ENCODE peak calls at places on chromosome 11, in five cellular contexts. W is Calu3, Z is fibroblast of villous mesenchyme, M is cardiac fibroblast, U is endothelial cell. H is an unnamed sample.

GRCh38 chr11:68810164-68810563 is 31.6 kb downstream of the CPT1A start:
- DNase-seq in W (no peak), Z (no peak), M (peak; percentile 18), U (no peak), H (no peak)

GRCh38 chr11:73311394-73311869 is 3.4 kb downstream of the ARHGEF17 start:
- DNase-seq in W (no peak), Z (no peak), M (no peak), U (no peak), H (no peak)

GRCh38 chr11:134557571-134558257 is 145.7 kb upstream of the B3GAT1 start:
- DNase-seq in W (no peak), Z (no peak), M (no peak), U (no peak), H (peak; percentile 3)

GRCh38 chr11:130555251-130555841 is 106.9 kb downstream of the ADAMTS15 start:
- DNase-seq in W (no peak), Z (peak; percentile 27), M (peak; percentile 83), U (no peak), H (no peak)

GRCh38 chr11:28621648-28622215 is 513.5 kb downstream of the METTL15 start:
- DNase-seq in W (peak; percentile 9), Z (peak; percentile 63), M (peak; percentile 49), U (no peak), H (no peak)

GRCh38 chr11:64609436-64610047 is 18.5 kb downstream of the SLC22A12 start:
- DNase-seq in W (no peak), Z (no peak), M (no peak), U (no peak), H (no peak)

GRCh38 chr11:6481924-6482275 is 599 bp downstream of the TIMM10B start:
- DNase-seq in W (no peak), Z (peak; percentile 37), M (no peak), U (peak; percentile 20), H (no peak)

GRCh38 chr11:17432041-17432440 is 43.6 kb upstream of the KCNJ11 start:
- DNase-seq in W (no peak), Z (no peak), M (no peak), U (no peak), H (peak; percentile 46)

GRCh38 chr11:95305726-95306522 is 74.9 kb upstream of the SESN3 start:
- DNase-seq in W (no peak), Z (no peak), M (peak; percentile 18), U (no peak), H (no peak)

GRCh38 chr11:61626580-61627380 is 45.9 kb upstream of the SYT7 start:
- DNase-seq in W (peak; percentile 90), Z (no peak), M (peak; percentile 40), U (no peak), H (peak; percentile 49)

GRCh38 chr11:90323289-90323688 is 100.4 kb upstream of the CHORDC1 start:
- DNase-seq in W (no peak), Z (no peak), M (no peak), U (no peak), H (no peak)

GRCh38 chr11:45254070-45254469 is 32.1 kb downstream of the SYT13 start:
- DNase-seq in W (no peak), Z (no peak), M (no peak), U (no peak), H (no peak)

GRCh38 chr11:45253640-45254039 is 32.5 kb downstream of the SYT13 start:
- DNase-seq in W (no peak), Z (no peak), M (no peak), U (no peak), H (no peak)

GRCh38 chr11:45250035-45250693 is 36.0 kb downstream of the SYT13 start:
- DNase-seq in W (no peak), Z (no peak), M (peak; percentile 17), U (no peak), H (no peak)

GRCh38 chr11:45252877-45253276 is 33.3 kb downstream of the SYT13 start:
- DNase-seq in W (no peak), Z (no peak), M (no peak), U (no peak), H (no peak)

GRCh38 chr11:45252134-45252856 is 33.8 kb downstream of the SYT13 start:
- DNase-seq in W (peak; percentile 68), Z (peak; percentile 20), M (peak; percentile 35), U (peak; percentile 85), H (peak; percentile 90)
- TF ChIP-seq CTCF in W (peak; percentile 69), Z (peak; percentile 60), M (peak; percentile 87), U (peak; percentile 84), H (peak; percentile 87)

GRCh38 chr11:88799749-88800500 is 265.9 kb downstream of the GRM5 start:
- DNase-seq in W (no peak), Z (no peak), M (no peak), U (no peak), H (no peak)
- TF ChIP-seq CTCF in W (no peak), Z (no peak), M (no peak), U (no peak), H (no peak)

GRCh38 chr11:60345489-60345888 is 18.4 kb downstream of the MS4A6E start:
- DNase-seq in W (peak; percentile 63), Z (no peak), M (no peak), U (peak; percentile 34), H (peak; percentile 21)
- TF ChIP-seq CTCF in W (peak; percentile 56), Z (peak; percentile 12), M (no peak), U (no peak), H (no peak)

GRCh38 chr11:132284611-132285010 is 914.2 kb downstream of the NTM start:
- DNase-seq in W (no peak), Z (no peak), M (no peak), U (no peak), H (no peak)

GRCh38 chr11:132284048-132284447 is 913.6 kb downstream of the NTM start:
- DNase-seq in W (no peak), Z (no peak), M (no peak), U (no peak), H (no peak)

GRCh38 chr11:132278801-132279574 is 908.6 kb downstream of the NTM start:
- DNase-seq in W (no peak), Z (peak; percentile 5), M (peak; percentile 20), U (peak; percentile 12), H (no peak)
- TF ChIP-seq CTCF in W (no peak), Z (peak; percentile 26), M (peak; percentile 45), U (no peak), H (no peak)

GRCh38 chr11:125091247-125091876 is 20.1 kb downstream of the TMEM218 start:
- DNase-seq in W (no peak), Z (peak; percentile 78), M (peak; percentile 86), U (peak; percentile 49), H (peak; percentile 51)
- TF ChIP-seq CTCF in W (no peak), Z (peak; percentile 80), M (peak; percentile 55), U (peak; percentile 76), H (peak; percentile 75)

GRCh38 chr11:9092846-9093778 is 1.7 kb upstream of the SCUBE2 start:
- DNase-seq in W (no peak), Z (no peak), M (peak; percentile 17), U (no peak), H (no peak)
- TF ChIP-seq CTCF in W (peak; percentile 20), Z (peak; percentile 25), M (peak; percentile 30), U (no peak), H (no peak)

GRCh38 chr11:123166095-123166559 is 28.9 kb downstream of the CLMP start:
- DNase-seq in W (no peak), Z (peak; percentile 99), M (peak; percentile 87), U (peak; percentile 69), H (peak; percentile 79)
- TF ChIP-seq CTCF in W (no peak), Z (peak; percentile 81), M (peak; percentile 83), U (peak; percentile 58), H (peak; percentile 63)

DNA sequence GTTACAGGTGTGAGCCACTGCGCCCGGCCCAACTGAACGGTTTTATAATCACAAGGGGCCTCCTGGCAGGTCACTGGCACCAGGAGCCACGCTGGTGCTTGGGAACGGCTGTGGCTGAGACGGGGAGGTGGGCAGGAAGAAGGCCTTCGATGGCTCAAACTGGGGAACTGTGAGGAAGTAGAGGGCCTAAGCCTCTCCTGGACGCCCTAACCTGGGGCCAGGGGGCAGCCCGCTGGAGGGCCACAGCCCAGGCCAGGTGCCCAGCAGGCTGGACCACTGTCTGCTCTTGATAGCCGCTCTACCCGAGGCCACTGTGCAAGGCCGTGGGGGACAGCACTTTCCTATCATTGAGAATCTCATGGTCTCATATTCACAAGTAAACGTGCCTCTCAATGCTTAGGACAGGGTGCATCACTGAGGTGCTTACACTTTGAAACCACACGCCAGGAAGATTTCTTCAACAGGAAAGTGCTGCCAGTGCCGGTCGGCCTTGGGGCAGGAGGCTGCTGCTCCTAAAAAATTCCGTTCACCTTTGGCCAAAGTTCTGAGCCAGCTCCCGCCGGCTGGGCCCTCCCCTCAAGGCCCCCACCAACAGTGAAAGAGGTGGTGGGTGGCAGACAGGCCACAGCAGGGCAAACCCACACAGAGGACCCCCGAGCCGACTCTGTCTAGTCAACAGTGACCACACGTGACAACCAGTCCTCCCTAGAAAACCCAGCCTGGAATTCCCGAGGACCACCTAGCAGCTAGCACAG is 7.2 kb downstream of the GATD1 start:
- DNase-seq in W (no peak), Z (no peak), M (no peak), U (no peak), H (no peak)
- TF ChIP-seq CTCF in W (no peak), Z (no peak), M (no peak), U (no peak), H (no peak)

GRCh38 chr11:132848336-132848735 is 684.0 kb downstream of the OPCML start:
- DNase-seq in W (no peak), Z (no peak), M (peak; percentile 26), U (no peak), H (no peak)

GRCh38 chr11:132851247-132851646 is 681.1 kb downstream of the OPCML start:
- DNase-seq in W (no peak), Z (no peak), M (no peak), U (no peak), H (no peak)

GRCh38 chr11:132844956-132845355 is 687.3 kb downstream of the OPCML start:
- DNase-seq in W (no peak), Z (peak; percentile 7), M (peak; percentile 76), U (no peak), H (no peak)

GRCh38 chr11:132850106-132850505 is 682.2 kb downstream of the OPCML start:
- DNase-seq in W (no peak), Z (no peak), M (no peak), U (no peak), H (no peak)

GRCh38 chr11:132846080-132846479 is 686.2 kb downstream of the OPCML start:
- DNase-seq in W (no peak), Z (no peak), M (no peak), U (no peak), H (no peak)
- TF ChIP-seq CTCF in W (no peak), Z (no peak), M (no peak), U (no peak), H (no peak)